ENCODE peak calls at places on chromosomes 7 and 10, in five cellular contexts. P, Y, Q, G and A are unnamed samples.

GRCh38 chr7:134034652-134035051 is 92.5 kb upstream of the LRGUK start:
- DNase-seq in P (no peak), Y (no peak), Q (no peak), G (no peak), A (no peak)

GRCh38 chr7:83850941-83851340 is 202.0 kb upstream of the SEMA3E start:
- DNase-seq in P (no peak), Y (no peak), Q (no peak), G (no peak), A (no peak)

GRCh38 chr10:87658383-87658795 is 1.3 kb upstream of the PAPSS2 start:
- DNase-seq in P (no peak), Y (no peak), Q (no peak), G (peak), A (no peak)

GRCh38 chr7:28708458-28708951 is 249.6 kb downstream of the TRIL start:
- DNase-seq in P (no peak), Y (no peak), Q (no peak), G (no peak), A (no peak)

GRCh38 chr10:35355971-35356724 is 19.8 kb downstream of the CCNY start:
- DNase-seq in P (no peak), Y (no peak), Q (no peak), G (no peak), A (no peak)

GRCh38 chr7:100895701-100895955 is at the start of gene ACHE:
- DNase-seq in P (no peak), Y (no peak), Q (no peak), G (no peak), A (no peak)

GRCh38 chr10:11003739-11004515 is 13.7 kb upstream of the CELF2 start:
- DNase-seq in P (no peak), Y (no peak), Q (no peak), G (no peak), A (no peak)

GRCh38 chr10:57664815-57665214 is 602.9 kb downstream of the IPMK start:
- DNase-seq in P (no peak), Y (no peak), Q (no peak), G (no peak), A (no peak)

GRCh38 chr10:12934777-12935176 is 66.7 kb downstream of the CCDC3 start:
- DNase-seq in P (no peak), Y (no peak), Q (no peak), G (no peak), A (no peak)

GRCh38 chr7:84637568-84638338 is 443.2 kb upstream of the SEMA3A start:
- DNase-seq in P (no peak), Y (no peak), Q (no peak), G (no peak), A (no peak)

GRCh38 chr7:84484502-84485079 is 290.0 kb upstream of the SEMA3A start:
- DNase-seq in P (no peak), Y (no peak), Q (no peak), G (no peak), A (no peak)

GRCh38 chr7:139034855-139035587 is 821 bp downstream of the ZC3HAV1L start:
- DNase-seq in P (no peak), Y (peak), Q (no peak), G (peak), A (no peak)